ENCODE peak calls at places on chromosome 18, in seven cellular contexts. Z is stimulated activated CD4-positive, alpha-beta T cell treated with anti-CD3 and anti-CD28 coated beads, Interleukin-4, amount 100 ng/mL, for 4 hours; L is CD8-positive, alpha-beta memory T cell; J is adrenal gland; P is fibroblast of mammary gland; G is activated CD8-positive, alpha-beta memory T cell treated with anti-CD3 and anti-CD28 coated beads, Interleukin-2, amount 50 U/mL, for 48 hours; C is activated CD4-positive, alpha-beta memory T cell treated with anti-CD3 and anti-CD28 coated beads, Interleukin-2, amount 10 ng/mL, durations not matched to agents 7 days and 5 days. T is an unnamed sample.

GRCh38 chr18:79203017-79203605 is 133.9 kb downstream of the ATP9B start:
- DNase-seq in Z (peak; percentile 52), L (no peak), J (no peak), P (peak; percentile 43), G (no peak), C (no peak), T (no peak)

GRCh38 chr18:77114564-77115391 is 17.8 kb downstream of the MBP start:
- DNase-seq in Z (no peak), L (no peak), J (peak; percentile 90), P (peak; percentile 88), G (peak; percentile 64), C (no peak), T (no peak)

GRCh38 chr18:44047585-44047984 is 633.1 kb upstream of the SETBP1 start:
- DNase-seq in Z (no peak), L (no peak), J (no peak), P (peak; percentile 7), G (no peak), C (no peak), T (no peak)

GRCh38 chr18:12336251-12336650 is 28.2 kb downstream of the TUBB6 start:
- DNase-seq in Z (no peak), L (no peak), J (no peak), P (no peak), G (no peak), C (no peak), T (no peak)

GRCh38 chr18:68796936-68797690 is 767 bp upstream of the CCDC102B start:
- DNase-seq in Z (no peak), L (no peak), J (no peak), P (peak; percentile 86), G (no peak), C (no peak), T (no peak)

GRCh38 chr18:46071615-46071893 is 506 bp downstream of the PSTPIP2 start:
- DNase-seq in Z (no peak), L (no peak), J (no peak), P (no peak), G (peak; percentile 71), C (no peak), T (no peak)

GRCh38 chr18:56068030-56068671 is 480.2 kb upstream of the TCF4 start:
- DNase-seq in Z (no peak), L (no peak), J (no peak), P (peak; percentile 81), G (no peak), C (no peak), T (no peak)

GRCh38 chr18:73908323-73908722 is 239.3 kb downstream of the FBXO15 start:
- DNase-seq in Z (no peak), L (no peak), J (no peak), P (peak; percentile 48), G (no peak), C (no peak), T (no peak)

GRCh38 chr18:50753311-50753710 is 66.5 kb downstream of the MRO start:
- DNase-seq in Z (no peak), L (no peak), J (no peak), P (no peak), G (peak; percentile 20), C (no peak), T (no peak)

GRCh38 chr18:32770651-32771168 is 2.1 kb downstream of the KLHL14 start:
- DNase-seq in Z (no peak), L (no peak), J (no peak), P (no peak), G (no peak), C (no peak), T (no peak)

GRCh38 chr18:13159579-13159978 is 59.0 kb upstream of the LDLRAD4 start:
- DNase-seq in Z (no peak), L (no peak), J (no peak), P (peak; percentile 74), G (no peak), C (no peak), T (peak; percentile 57)

GRCh38 chr18:77899972-77900754 is 650.5 kb downstream of the GALR1 start:
- DNase-seq in Z (peak; percentile 32), L (peak; percentile 28), J (no peak), P (peak; percentile 19), G (peak; percentile 80), C (peak; percentile 67), T (peak; percentile 53)

GRCh38 chr18:48068916-48069445 is 138.5 kb upstream of the SMAD2 start:
- DNase-seq in Z (no peak), L (no peak), J (no peak), P (no peak), G (no peak), C (no peak), T (no peak)

GRCh38 chr18:77206676-77207370 is 42.8 kb upstream of the GALR1 start:
- DNase-seq in Z (no peak), L (no peak), J (no peak), P (peak; percentile 94), G (no peak), C (no peak), T (no peak)

GRCh38 chr18:41457730-41458129 is 497.3 kb upstream of the PIK3C3 start:
- DNase-seq in Z (no peak), L (no peak), J (no peak), P (no peak), G (no peak), C (no peak), T (no peak)

GRCh38 chr18:72452328-72452727 is 91.8 kb downstream of the CBLN2 start:
- DNase-seq in Z (no peak), L (no peak), J (no peak), P (no peak), G (no peak), C (no peak), T (no peak)

GRCh38 chr18:24530630-24531111 is 70.2 kb downstream of the HRH4 start:
- DNase-seq in Z (no peak), L (no peak), J (peak; percentile 56), P (peak; percentile 65), G (no peak), C (no peak), T (no peak)

GRCh38 chr18:77062518-77063003 is 70.0 kb downstream of the MBP start:
- DNase-seq in Z (peak; percentile 66), L (peak; percentile 48), J (no peak), P (peak; percentile 46), G (peak; percentile 66), C (peak; percentile 82), T (peak; percentile 80)